ENCODE peak calls at places on chromosomes 13 and 19, in eight cellular contexts. J is H4, P is fibroblast of gingiva, Q is EH, G is EL, C is thyroid gland, W is heart left ventricle, K is chondrocyte. T is an unnamed sample.

GRCh38 chr13:27973291-27973690 is 4.2 kb upstream of the CDX2 start:
- DNase-seq in P (no peak), J (no peak), K (no peak), G (no peak), C (no peak), Q (no peak), W (no peak), T (no peak)

GRCh38 chr13:68697551-68697950 is 1410.1 kb upstream of the ATXN8OS start:
- DNase-seq in K (no peak), Q (no peak), C (no peak), W (no peak), G (no peak), J (peak), P (no peak), T (no peak)

GRCh38 chr13:50208826-50209335 is 193.6 kb downstream of the KCNRG start:
- DNase-seq in G (peak), J (peak), P (peak), K (no peak), Q (peak), C (peak), W (peak), T (peak)

GRCh38 chr19:46744005-46744691 is 1.7 kb upstream of the FKRP start:
- DNase-seq in J (no peak), G (no peak), W (no peak), Q (no peak), K (no peak), C (no peak), P (no peak), T (no peak)

GRCh38 chr19:41445575-41445974 is 2.6 kb downstream of the ERICH4 start:
- DNase-seq in Q (no peak), W (no peak), J (no peak), P (no peak), G (no peak), C (no peak), K (peak), T (no peak)

GRCh38 chr19:47600246-47601179 is 8.4 kb upstream of the BICRA start:
- DNase-seq in C (peak), J (peak), W (peak), G (peak), Q (peak), P (peak), K (peak), T (peak)

GRCh38 chr19:1854542-1855039 is 6.3 kb upstream of the REXO1 start:
- DNase-seq in C (no peak), G (no peak), K (no peak), Q (no peak), W (peak), J (no peak), P (no peak), T (no peak)

GRCh38 chr19:7191946-7192691 is 102.1 kb downstream of the INSR start:
- DNase-seq in W (no peak), Q (peak), C (no peak), P (no peak), G (peak), K (no peak), J (no peak), T (no peak)

GRCh38 chr13:59208405-59209195 is 955.1 kb downstream of the DIAPH3 start:
- DNase-seq in Q (no peak), G (no peak), W (no peak), C (no peak), J (no peak), K (no peak), P (no peak), T (no peak)

GRCh38 chr13:84524586-84524985 is 642.3 kb upstream of the SLITRK1 start:
- DNase-seq in C (no peak), P (no peak), Q (no peak), G (no peak), J (no peak), W (no peak), K (no peak), T (no peak)